ENCODE peak calls at places on chromosomes 6 and 20, in five cellular contexts. One of them, this sample, is unnamed.

GRCh38 chr20:35134472-35134871 is 12.7 kb downstream of the EDEM2 start:
- DNase-seq in C1 segment of cervical spinal cord: no peak
- DNase-seq in posterior cingulate gyrus: no peak
- DNase-seq in A549: no peak
- DNase-seq in effector CD4-positive, alpha-beta T cell: no peak
- DNase-seq in this sample: no peak

GRCh38 chr20:39048000-39048696 is 86.0 kb downstream of the DHX35 start:
- DNase-seq in effector CD4-positive, alpha-beta T cell: peak; percentile 60
- DNase-seq in A549: peak; percentile 73
- DNase-seq in C1 segment of cervical spinal cord: peak; percentile 47
- DNase-seq in posterior cingulate gyrus: peak; percentile 71
- DNase-seq in this sample: peak; percentile 55

GRCh38 chr20:6685181-6685582 is 82.3 kb upstream of the BMP2 start:
- DNase-seq in effector CD4-positive, alpha-beta T cell: no peak
- DNase-seq in C1 segment of cervical spinal cord: no peak
- DNase-seq in A549: no peak
- DNase-seq in posterior cingulate gyrus: no peak
- DNase-seq in this sample: no peak

GRCh38 chr6:84346372-84346771 is 118.9 kb upstream of the CEP162 start:
- DNase-seq in A549: no peak
- DNase-seq in effector CD4-positive, alpha-beta T cell: no peak
- DNase-seq in posterior cingulate gyrus: no peak
- DNase-seq in C1 segment of cervical spinal cord: no peak
- DNase-seq in this sample: no peak

GRCh38 chr6:110039996-110040383 is 61.9 kb downstream of the GPR6 start:
- DNase-seq in posterior cingulate gyrus: no peak
- DNase-seq in A549: peak; percentile 12
- DNase-seq in C1 segment of cervical spinal cord: no peak
- DNase-seq in effector CD4-positive, alpha-beta T cell: peak; percentile 12
- DNase-seq in this sample: peak; percentile 31

GRCh38 chr20:13336308-13337089 is 115.4 kb downstream of the ISM1 start:
- DNase-seq in posterior cingulate gyrus: no peak
- DNase-seq in A549: peak; percentile 96
- DNase-seq in effector CD4-positive, alpha-beta T cell: no peak
- DNase-seq in C1 segment of cervical spinal cord: no peak
- DNase-seq in this sample: no peak

GRCh38 chr6:118665011-118665410 is 13.6 kb upstream of the CEP85L start:
- DNase-seq in effector CD4-positive, alpha-beta T cell: no peak
- DNase-seq in C1 segment of cervical spinal cord: no peak
- DNase-seq in posterior cingulate gyrus: no peak
- DNase-seq in A549: no peak
- DNase-seq in this sample: no peak

GRCh38 chr20:19813839-19814238 is 55.8 kb downstream of the RIN2 start:
- DNase-seq in C1 segment of cervical spinal cord: no peak
- DNase-seq in effector CD4-positive, alpha-beta T cell: no peak
- DNase-seq in posterior cingulate gyrus: no peak
- DNase-seq in A549: no peak
- DNase-seq in this sample: no peak

GRCh38 chr6:34484899-34485298 is 19.0 kb downstream of the PACSIN1 start:
- DNase-seq in A549: no peak
- DNase-seq in posterior cingulate gyrus: no peak
- DNase-seq in C1 segment of cervical spinal cord: no peak
- DNase-seq in effector CD4-positive, alpha-beta T cell: peak; percentile 43
- DNase-seq in this sample: peak; percentile 64

GRCh38 chr6:167295495-167296292 is 4.6 kb downstream of the UNC93A start:
- DNase-seq in effector CD4-positive, alpha-beta T cell: no peak
- DNase-seq in A549: no peak
- DNase-seq in C1 segment of cervical spinal cord: no peak
- DNase-seq in posterior cingulate gyrus: no peak
- DNase-seq in this sample: no peak

GRCh38 chr20:32961956-32962517 is 42.2 kb downstream of the SUN5 start:
- DNase-seq in C1 segment of cervical spinal cord: no peak
- DNase-seq in posterior cingulate gyrus: no peak
- DNase-seq in A549: no peak
- DNase-seq in effector CD4-positive, alpha-beta T cell: no peak
- DNase-seq in this sample: no peak

GRCh38 chr6:32700391-32701040 is 34.1 kb upstream of the HLA-DQB1 start:
- DNase-seq in C1 segment of cervical spinal cord: peak; percentile 5
- DNase-seq in effector CD4-positive, alpha-beta T cell: peak; percentile 9
- DNase-seq in A549: peak; percentile 58
- DNase-seq in posterior cingulate gyrus: peak; percentile 17
- DNase-seq in this sample: no peak

GRCh38 chr6:43014434-43014909 is 423 bp downstream of the KLHDC3 start:
- DNase-seq in effector CD4-positive, alpha-beta T cell: no peak
- DNase-seq in C1 segment of cervical spinal cord: no peak
- DNase-seq in posterior cingulate gyrus: no peak
- DNase-seq in A549: no peak
- DNase-seq in this sample: no peak

GRCh38 chr6:49004806-49005205 is 458.2 kb downstream of the MMUT start:
- DNase-seq in A549: no peak
- DNase-seq in C1 segment of cervical spinal cord: no peak
- DNase-seq in posterior cingulate gyrus: no peak
- DNase-seq in effector CD4-positive, alpha-beta T cell: no peak
- DNase-seq in this sample: no peak

GRCh38 chr6:131353876-131354275 is 218.6 kb downstream of the AKAP7 start:
- DNase-seq in C1 segment of cervical spinal cord: no peak
- DNase-seq in A549: no peak
- DNase-seq in effector CD4-positive, alpha-beta T cell: no peak
- DNase-seq in posterior cingulate gyrus: no peak
- DNase-seq in this sample: no peak

GRCh38 chr6:24125980-24126379 is at the start of gene NRSN1:
- DNase-seq in effector CD4-positive, alpha-beta T cell: no peak
- DNase-seq in A549: no peak
- DNase-seq in posterior cingulate gyrus: peak; percentile 23
- DNase-seq in C1 segment of cervical spinal cord: peak; percentile 17
- DNase-seq in this sample: no peak

GRCh38 chr6:56914791-56915658 is 39.9 kb upstream of the BEND6 start:
- DNase-seq in C1 segment of cervical spinal cord: no peak
- DNase-seq in effector CD4-positive, alpha-beta T cell: no peak
- DNase-seq in A549: no peak
- DNase-seq in posterior cingulate gyrus: peak; percentile 48
- DNase-seq in this sample: no peak

GRCh38 chr20:44909872-44910689 is at the start of gene PABPC1L:
- DNase-seq in effector CD4-positive, alpha-beta T cell: peak; percentile 75
- DNase-seq in A549: peak; percentile 61
- DNase-seq in C1 segment of cervical spinal cord: no peak
- DNase-seq in posterior cingulate gyrus: no peak
- DNase-seq in this sample: peak; percentile 67

GRCh38 chr20:50308513-50309279 is 118.1 kb downstream of the CEBPB start:
- DNase-seq in posterior cingulate gyrus: peak; percentile 49
- DNase-seq in C1 segment of cervical spinal cord: peak; percentile 82
- DNase-seq in effector CD4-positive, alpha-beta T cell: no peak
- DNase-seq in A549: peak; percentile 98
- DNase-seq in this sample: no peak

GRCh38 chr6:72328775-72329174 is 293.1 kb upstream of the KCNQ5 start:
- DNase-seq in C1 segment of cervical spinal cord: no peak
- DNase-seq in posterior cingulate gyrus: no peak
- DNase-seq in A549: no peak
- DNase-seq in effector CD4-positive, alpha-beta T cell: no peak
- DNase-seq in this sample: no peak

GRCh38 chr6:35096129-35096852 is 44.8 kb downstream of the TCP11 start:
- DNase-seq in effector CD4-positive, alpha-beta T cell: no peak
- DNase-seq in posterior cingulate gyrus: no peak
- DNase-seq in C1 segment of cervical spinal cord: no peak
- DNase-seq in A549: peak; percentile 32
- DNase-seq in this sample: no peak

GRCh38 chr20:10982692-10983091 is 308.9 kb upstream of the JAG1 start:
- DNase-seq in effector CD4-positive, alpha-beta T cell: no peak
- DNase-seq in A549: peak; percentile 63
- DNase-seq in posterior cingulate gyrus: no peak
- DNase-seq in C1 segment of cervical spinal cord: no peak
- DNase-seq in this sample: no peak

GRCh38 chr6:139126255-139126654 is 8.6 kb upstream of the HECA start:
- DNase-seq in A549: no peak
- DNase-seq in C1 segment of cervical spinal cord: no peak
- DNase-seq in posterior cingulate gyrus: no peak
- DNase-seq in effector CD4-positive, alpha-beta T cell: no peak
- DNase-seq in this sample: no peak

GRCh38 chr6:14478396-14479225 is 361.0 kb downstream of the CD83 start:
- DNase-seq in posterior cingulate gyrus: no peak
- DNase-seq in A549: no peak
- DNase-seq in effector CD4-positive, alpha-beta T cell: no peak
- DNase-seq in C1 segment of cervical spinal cord: no peak
- DNase-seq in this sample: no peak

This sample was measured in activated effector memory CD4-positive, alpha-beta T cell treated with Interleukin-2 at 50 U/mL for 16 hours.